ENCODE peak calls at places on chromosomes 2 and 18, in seven cellular contexts. M, Y, O, P, A, D and G are unnamed samples.

GRCh38 chr2:182047544-182047943 is 61.9 kb downstream of the PPP1R1C start:
- DNase-seq in M (no peak), Y (no peak), O (no peak), P (no peak), A (no peak), D (no peak), G (no peak)

GRCh38 chr2:16102976-16103380 is 162.6 kb downstream of the MYCN start:
- DNase-seq in M (no peak), Y (no peak), O (no peak), P (no peak), A (no peak), D (no peak), G (no peak)

GRCh38 chr2:98608962-98609604 is 694 bp downstream of the UNC50 start:
- DNase-seq in M (no peak), Y (peak), O (peak), P (peak), A (no peak), D (no peak), G (no peak)

GRCh38 chr2:216315817-216316603 is 56.3 kb downstream of the MARCHF4 start:
- DNase-seq in M (no peak), Y (no peak), O (peak), P (no peak), A (no peak), D (no peak), G (peak)

GRCh38 chr2:238986491-238987351 is 138.8 kb downstream of the TWIST2 start:
- DNase-seq in M (no peak), Y (no peak), O (no peak), P (peak), A (peak), D (no peak), G (no peak)

GRCh38 chr18:78724214-78724834 is 255.3 kb upstream of the SALL3 start:
- DNase-seq in M (no peak), Y (no peak), O (no peak), P (no peak), A (peak), D (no peak), G (no peak)

GRCh38 chr18:76821875-76822509 is 365 bp upstream of the ZNF236 start:
- DNase-seq in M (peak), Y (peak), O (peak), P (peak), A (peak), D (peak), G (peak)

GRCh38 chr2:216014006-216014405 is 655 bp upstream of the MREG start:
- DNase-seq in M (no peak), Y (no peak), O (no peak), P (no peak), A (no peak), D (no peak), G (no peak)

GRCh38 chr18:31041346-31042067 is 1.0 kb downstream of the DSC3 start:
- DNase-seq in M (no peak), Y (no peak), O (no peak), P (no peak), A (no peak), D (no peak), G (peak)

GRCh38 chr2:236015171-236015570 is 153.0 kb downstream of the GBX2 start:
- DNase-seq in M (no peak), Y (no peak), O (no peak), P (no peak), A (no peak), D (no peak), G (no peak)

GRCh38 chr2:185456517-185456916 is 282.1 kb upstream of the FSIP2 start:
- DNase-seq in M (no peak), Y (no peak), O (no peak), P (no peak), A (no peak), D (no peak), G (no peak)

GRCh38 chr18:31427010-31427409 is 20.5 kb upstream of the DSG3 start:
- DNase-seq in M (no peak), Y (no peak), O (no peak), P (no peak), A (no peak), D (no peak), G (no peak)

GRCh38 chr18:75358928-75359327 is 68.6 kb downstream of the SMIM21 start:
- DNase-seq in M (no peak), Y (no peak), O (no peak), P (no peak), A (no peak), D (no peak), G (peak)

GRCh38 chr2:228644199-228644598 is 462.7 kb upstream of the SPHKAP start:
- DNase-seq in M (no peak), Y (no peak), O (no peak), P (no peak), A (no peak), D (no peak), G (no peak)

GRCh38 chr18:26621161-26622026 is 73.0 kb upstream of the KCTD1 start:
- DNase-seq in M (no peak), Y (peak), O (peak), P (no peak), A (no peak), D (no peak), G (peak)

GRCh38 chr2:174681983-174682577 is 82.2 kb downstream of the CHRNA1 start:
- DNase-seq in M (no peak), Y (peak), O (peak), P (peak), A (peak), D (peak), G (no peak)

GRCh38 chr18:76980663-76981387 is 151.8 kb downstream of the MBP start:
- DNase-seq in M (no peak), Y (no peak), O (no peak), P (no peak), A (no peak), D (no peak), G (no peak)

GRCh38 chr18:77702686-77703085 is 453.0 kb downstream of the GALR1 start:
- DNase-seq in M (no peak), Y (no peak), O (peak), P (no peak), A (no peak), D (no peak), G (no peak)

DNA sequence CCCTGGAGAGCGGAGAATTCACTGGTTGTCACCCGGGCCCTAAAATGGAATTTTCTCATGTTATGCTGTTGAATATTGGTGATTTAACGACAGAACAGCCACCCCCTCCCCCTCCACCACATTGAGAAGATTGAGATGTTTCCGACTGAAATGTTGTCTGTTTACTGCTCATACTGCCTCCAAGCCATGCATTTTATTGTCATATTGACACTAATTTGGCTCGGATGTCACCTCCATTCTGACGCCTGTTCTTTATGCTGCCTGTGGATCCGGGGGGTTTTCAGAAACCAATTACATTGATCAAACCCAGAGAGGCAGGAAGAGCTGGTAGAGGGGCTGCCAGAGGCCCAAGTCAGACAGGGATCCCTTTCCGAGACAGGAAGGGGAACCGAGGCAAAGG is 225.3 kb downstream of the GLI2 start:
- DNase-seq in M (no peak), Y (no peak), O (no peak), P (no peak), A (no peak), D (no peak), G (no peak)
- TF ChIP-seq POLR2A in M (no peak), Y (no peak), O (no peak), P (no peak), A (no peak), D (no peak), G (no peak)

GRCh38 chr2:233063269-233063975 is 3.3 kb downstream of the INPP5D start:
- DNase-seq in M (no peak), Y (peak), O (peak), P (no peak), A (peak), D (peak), G (no peak)
- TF ChIP-seq POLR2A in M (no peak), Y (no peak), O (no peak), P (no peak), A (no peak), D (no peak), G (no peak)

GRCh38 chr18:22551536-22552151 is 133.9 kb upstream of the CTAGE1 start:
- DNase-seq in M (no peak), Y (no peak), O (peak), P (no peak), A (no peak), D (no peak), G (peak)
- TF ChIP-seq POLR2A in M (no peak), Y (no peak), O (no peak), P (no peak), A (no peak), D (no peak), G (no peak)

GRCh38 chr18:9614401-9615279 is at the start of gene PPP4R1:
- DNase-seq in M (peak), Y (peak), O (peak), P (peak), A (peak), D (peak), G (peak)
- TF ChIP-seq POLR2A in M (no peak), Y (peak), O (peak), P (peak), A (no peak), D (no peak), G (no peak)

DNA sequence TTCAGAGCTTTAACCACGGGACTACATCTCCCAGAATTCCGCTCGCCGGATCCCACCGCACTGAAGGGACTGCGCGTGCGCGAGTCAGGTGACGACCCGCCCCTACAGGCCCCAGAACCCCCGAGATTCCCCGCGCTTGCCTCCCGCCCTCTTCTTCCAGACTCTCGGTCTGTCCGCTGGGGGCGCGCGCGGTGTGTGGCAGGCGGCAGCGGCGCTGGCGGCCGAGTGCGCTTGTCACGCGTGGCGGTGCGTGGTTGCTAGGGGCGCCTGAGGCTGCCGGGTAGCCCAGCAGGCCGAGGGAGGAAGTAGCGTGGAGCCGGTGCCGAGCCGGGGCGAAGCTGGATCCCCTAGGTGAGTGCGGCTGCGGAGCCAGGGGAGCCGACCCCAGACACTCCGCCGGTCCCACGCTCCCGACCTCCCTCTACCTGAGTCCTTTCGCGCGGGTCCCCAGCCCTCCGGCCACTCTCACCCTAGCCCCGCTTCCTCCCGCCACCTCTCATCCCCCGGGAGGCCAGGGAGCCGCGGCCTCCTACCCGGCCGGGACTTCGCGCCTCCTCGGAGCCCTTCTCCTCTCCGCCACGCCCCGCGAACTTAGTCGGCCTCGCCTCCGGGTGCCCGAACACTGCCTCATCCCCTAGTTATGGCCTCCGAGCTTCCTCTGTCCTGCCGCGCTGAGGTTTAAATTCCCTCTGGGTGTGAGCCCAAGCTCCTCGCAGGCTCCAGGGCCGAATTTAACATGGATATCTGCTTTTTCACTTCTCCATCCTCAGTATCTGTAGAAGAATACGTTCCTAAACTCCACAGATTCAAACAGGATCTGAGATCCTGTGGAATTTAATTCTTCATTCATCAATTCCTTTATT is at the start of gene TTLL4:
- DNase-seq in M (peak), Y (peak), O (peak), P (peak), A (peak), D (peak), G (peak)
- TF ChIP-seq POLR2A in M (no peak), Y (peak), O (peak), P (peak), A (peak), D (peak), G (peak)

GRCh38 chr2:11344342-11344955 is at the start of gene ROCK2:
- DNase-seq in M (peak), Y (peak), O (peak), P (peak), A (peak), D (peak), G (peak)
- TF ChIP-seq POLR2A in M (no peak), Y (peak), O (peak), P (peak), A (no peak), D (peak), G (peak)

GRCh38 chr2:150485114-150485870 is 2.2 kb downstream of the RND3 start:
- DNase-seq in M (peak), Y (no peak), O (peak), P (peak), A (peak), D (peak), G (peak)
- TF ChIP-seq POLR2A in M (no peak), Y (no peak), O (peak), P (no peak), A (peak), D (no peak), G (peak)

GRCh38 chr2:205692095-205692494 is 9.8 kb downstream of the NRP2 start:
- DNase-seq in M (no peak), Y (no peak), O (no peak), P (no peak), A (no peak), D (no peak), G (no peak)
- TF ChIP-seq POLR2A in M (no peak), Y (no peak), O (no peak), P (no peak), A (no peak), D (no peak), G (no peak)

GRCh38 chr18:58540381-58540943 is 88.4 kb downstream of the ALPK2 start:
- DNase-seq in M (no peak), Y (no peak), O (no peak), P (no peak), A (no peak), D (no peak), G (no peak)

GRCh38 chr18:58539659-58540380 is 89.1 kb downstream of the ALPK2 start:
- DNase-seq in M (no peak), Y (no peak), O (no peak), P (no peak), A (no peak), D (no peak), G (no peak)

GRCh38 chr18:58541137-58541788 is 87.6 kb downstream of the ALPK2 start:
- DNase-seq in M (no peak), Y (peak), O (no peak), P (no peak), A (no peak), D (no peak), G (no peak)

GRCh38 chr18:58542426-58543159 is 86.3 kb downstream of the ALPK2 start:
- DNase-seq in M (no peak), Y (no peak), O (no peak), P (no peak), A (no peak), D (no peak), G (no peak)

DNA sequence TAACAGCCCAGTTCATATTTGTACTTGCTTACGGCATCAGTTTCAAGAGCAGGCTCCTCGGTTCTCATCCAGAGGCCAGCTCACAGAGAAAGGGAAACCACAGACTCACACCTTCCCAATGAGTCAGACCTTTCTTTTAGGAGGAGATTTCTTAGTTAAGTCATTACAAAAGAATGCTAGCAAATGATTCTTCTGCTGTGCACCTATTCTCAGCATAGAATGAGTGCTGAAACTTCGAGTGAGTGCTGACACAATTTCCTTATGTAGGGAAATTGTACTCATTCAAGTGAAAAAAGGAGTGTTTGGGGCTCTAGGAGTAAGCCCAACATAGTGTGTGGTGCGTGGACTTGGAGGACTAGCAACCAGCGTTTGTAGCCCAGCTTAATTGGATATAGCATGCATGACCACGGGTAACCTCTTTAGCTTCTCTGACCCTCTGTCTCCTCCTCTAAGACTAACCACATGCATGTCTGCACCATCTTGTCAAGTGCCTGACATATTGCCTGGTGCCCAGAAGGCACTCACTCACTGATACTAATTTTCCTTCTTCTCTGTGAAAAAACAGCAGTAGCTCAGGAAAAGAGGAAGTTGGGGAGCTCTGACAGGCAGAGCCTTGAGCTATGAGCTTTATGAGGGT is 87.0 kb downstream of the ALPK2 start:
- DNase-seq in M (no peak), Y (no peak), O (peak), P (no peak), A (no peak), D (no peak), G (no peak)
- TF ChIP-seq POLR2A in M (no peak), Y (no peak), O (no peak), P (no peak), A (no peak), D (no peak), G (no peak)